ENCODE peak calls at places on chromosomes 4 and X, in four cellular contexts. R is SK-N-SH, K is GM12878, N is K562. G is an unnamed sample.

GRCh38 chrX:119521246-119521645 is 44.0 kb downstream of the STEEP1 start:
- DNase-seq in N (no peak), K (no peak), R (no peak), G (no peak)

GRCh38 chrX:154372612-154373022 is 1.8 kb downstream of the FLNA start:
- DNase-seq in R (no peak), K (peak), N (peak), G (no peak)

GRCh38 chrX:82232679-82233078 is 1030.8 kb downstream of the SH3BGRL start:
- DNase-seq in K (no peak), R (no peak), N (no peak), G (no peak)

GRCh38 chr4:94848326-94848725 is 90.6 kb downstream of the BMPR1B start:
- DNase-seq in R (no peak), K (no peak), N (no peak), G (no peak)

GRCh38 chr4:5082381-5082780 is 31.1 kb downstream of the STK32B start:
- DNase-seq in R (no peak), N (no peak), K (no peak), G (no peak)

GRCh38 chr4:8199594-8200301 is 658 bp downstream of the SH3TC1 start:
- DNase-seq in N (no peak), R (no peak), K (no peak), G (no peak)

GRCh38 chr4:21869978-21870745 is 78.4 kb downstream of the KCNIP4 start:
- DNase-seq in K (no peak), R (no peak), N (no peak), G (no peak)

GRCh38 chr4:173370130-173370476 is 651 bp upstream of the SAP30 start:
- DNase-seq in K (no peak), R (peak), N (peak), G (no peak)

GRCh38 chr4:10753326-10753725 is 68.8 kb upstream of the CLNK start:
- DNase-seq in R (no peak), N (no peak), K (no peak), G (no peak)

GRCh38 chrX:140317462-140317861 is 187.4 kb downstream of the SOX3 start:
- DNase-seq in R (no peak), K (no peak), N (no peak), G (no peak)

GRCh38 chrX:13520931-13521330 is 48.5 kb upstream of the EGFL6 start:
- DNase-seq in R (no peak), N (no peak), K (no peak), G (no peak)

GRCh38 chr4:37765741-37766140 is 60.7 kb upstream of the PGM2 start:
- DNase-seq in R (no peak), N (no peak), K (peak), G (no peak)

GRCh38 chr4:40152642-40153041 is 44.2 kb upstream of the RHOH start:
- DNase-seq in N (no peak), R (no peak), K (no peak), G (no peak)

GRCh38 chr4:184457530-184458249 is 16.7 kb downstream of the IRF2 start:
- DNase-seq in N (no peak), R (no peak), K (no peak), G (no peak)

GRCh38 chr4:30056016-30056415 is 664.2 kb upstream of the PCDH7 start:
- DNase-seq in K (no peak), N (no peak), R (no peak), G (no peak)

GRCh38 chrX:109934935-109935334 is 68.0 kb upstream of the TMEM164 start:
- DNase-seq in R (no peak), K (no peak), N (no peak), G (no peak)

GRCh38 chrX:129932137-129932791 is 26.3 kb downstream of the UTP14A start:
- DNase-seq in R (peak), N (peak), K (peak), G (peak)

GRCh38 chr4:2933566-2934076 is 29.6 kb downstream of the NOP14 start:
- DNase-seq in R (no peak), K (no peak), N (no peak), G (no peak)

GRCh38 chr4:109164011-109164410 is 138.4 kb downstream of the COL25A1 start:
- DNase-seq in K (no peak), R (no peak), N (no peak), G (no peak)

GRCh38 chr4:125837493-125838238 is 522.9 kb downstream of the FAT4 start:
- DNase-seq in K (no peak), N (no peak), R (no peak), G (no peak)

GRCh38 chr4:16881151-16881884 is 17.1 kb downstream of the LDB2 start:
- DNase-seq in R (no peak), K (no peak), N (no peak), G (no peak)

GRCh38 chr4:87559090-87559837 is 30.1 kb upstream of the SPARCL1 start:
- DNase-seq in R (peak), N (peak), K (peak), G (no peak)

GRCh38 chr4:57070461-57070860 is 39.7 kb downstream of the IGFBP7 start:
- DNase-seq in R (no peak), K (no peak), N (no peak), G (no peak)

GRCh38 chr4:73485596-73485995 is 4.1 kb downstream of the AFM start:
- DNase-seq in K (no peak), R (no peak), N (no peak), G (no peak)

GRCh38 chr4:33494150-33494549 is 2750.2 kb downstream of the ARAP2 start:
- DNase-seq in N (no peak), R (no peak), K (no peak), G (no peak)

GRCh38 chrX:131830400-131831184 is 192.5 kb upstream of the STK26 start:
- DNase-seq in K (peak), N (peak), R (peak), G (peak)

GRCh38 chrX:153969904-153970397 is 1.7 kb downstream of the HCFC1 start:
- DNase-seq in R (peak), K (no peak), N (peak), G (no peak)

GRCh38 chr4:120977435-120977997 is 55.0 kb upstream of the PRDM5 start:
- DNase-seq in N (no peak), K (no peak), R (peak), G (peak)

GRCh38 chr4:83240379-83240875 is 44.2 kb downstream of the COQ2 start:
- DNase-seq in R (no peak), N (no peak), K (peak), G (no peak)

GRCh38 chrX:54482839-54483593 is 13.0 kb downstream of the FGD1 start:
- DNase-seq in N (no peak), R (peak), K (no peak), G (no peak)

GRCh38 chrX:47644557-47645091 is 5.7 kb downstream of the ELK1 start:
- DNase-seq in K (no peak), R (peak), N (peak), G (no peak)

GRCh38 chr4:11376571-11376970 is 52.1 kb downstream of the HS3ST1 start:
- DNase-seq in R (no peak), N (no peak), K (no peak), G (no peak)

GRCh38 chrX:9785944-9786741 is at the start of gene SHROOM2:
- DNase-seq in R (peak), K (no peak), N (no peak), G (no peak)

GRCh38 chr4:77268108-77268507 is 111.1 kb downstream of the CCNG2 start:
- DNase-seq in K (no peak), R (no peak), N (no peak), G (no peak)

DNA sequence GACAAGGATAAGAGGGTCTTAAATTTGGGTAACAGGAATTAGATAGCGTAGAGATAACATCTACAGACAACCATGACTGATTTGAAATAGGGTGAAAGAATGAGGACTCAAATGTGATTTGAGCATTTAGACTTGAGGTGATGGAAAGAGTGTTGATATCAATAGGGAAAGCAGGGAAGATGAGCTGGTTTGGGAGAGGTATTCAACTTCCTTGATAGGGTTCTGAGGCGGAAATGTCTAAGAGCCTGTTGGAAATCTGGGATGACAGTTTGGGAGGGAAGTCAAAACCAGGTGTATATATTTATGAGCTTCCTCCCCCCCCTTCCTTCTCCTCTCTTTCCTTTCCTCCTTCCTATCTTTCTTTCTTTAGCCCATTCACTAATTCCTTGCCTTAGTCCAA is 36.5 kb downstream of the KLHL15 start:
- DNase-seq in R (no peak), K (no peak), N (no peak), G (no peak)
- TF ChIP-seq YY1 in R (no peak), K (no peak), N (no peak), G (no peak)

DNA sequence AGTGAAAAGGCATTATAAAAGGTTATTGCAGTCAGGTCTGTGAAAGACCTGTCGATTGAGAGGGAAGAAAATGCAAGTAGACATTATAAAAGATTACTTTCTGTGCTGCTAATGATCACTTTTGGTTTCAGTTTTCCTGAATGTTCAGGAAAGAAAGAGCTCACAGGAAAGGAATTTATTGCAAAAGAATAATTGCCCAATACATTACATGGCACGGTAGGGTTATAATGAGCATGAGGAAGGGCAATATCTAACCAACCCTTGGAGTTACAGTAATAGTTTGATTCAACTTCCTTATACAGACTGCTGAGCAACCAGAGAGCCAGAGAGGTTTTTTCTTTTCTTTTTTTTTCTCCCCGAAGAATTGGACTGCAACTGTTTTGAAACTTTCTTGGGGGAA is 246.9 kb downstream of the C4orf33 start:
- DNase-seq in N (no peak), R (no peak), K (no peak), G (no peak)
- H2AFZ ChIP-seq in N (no peak), R (no peak), K (no peak), G (no peak)

GRCh38 chr4:143240920-143241319 is 56.2 kb downstream of the USP38 start:
- DNase-seq in K (no peak), R (no peak), N (peak), G (no peak)
- TF ChIP-seq YY1 in K (no peak), R (no peak), N (no peak), G (no peak)

GRCh38 chr4:85151349-85151748 is 184.9 kb upstream of the WDFY3 start:
- DNase-seq in N (no peak), R (no peak), K (no peak), G (no peak)

GRCh38 chr4:85153221-85153620 is 186.7 kb upstream of the WDFY3 start:
- DNase-seq in K (no peak), N (no peak), R (no peak), G (no peak)

GRCh38 chr4:85151786-85152185 is 185.3 kb upstream of the WDFY3 start:
- DNase-seq in N (no peak), K (no peak), R (no peak), G (no peak)

GRCh38 chr4:85149656-85150055 is 183.2 kb upstream of the WDFY3 start:
- DNase-seq in N (no peak), K (no peak), R (no peak), G (no peak)

DNA sequence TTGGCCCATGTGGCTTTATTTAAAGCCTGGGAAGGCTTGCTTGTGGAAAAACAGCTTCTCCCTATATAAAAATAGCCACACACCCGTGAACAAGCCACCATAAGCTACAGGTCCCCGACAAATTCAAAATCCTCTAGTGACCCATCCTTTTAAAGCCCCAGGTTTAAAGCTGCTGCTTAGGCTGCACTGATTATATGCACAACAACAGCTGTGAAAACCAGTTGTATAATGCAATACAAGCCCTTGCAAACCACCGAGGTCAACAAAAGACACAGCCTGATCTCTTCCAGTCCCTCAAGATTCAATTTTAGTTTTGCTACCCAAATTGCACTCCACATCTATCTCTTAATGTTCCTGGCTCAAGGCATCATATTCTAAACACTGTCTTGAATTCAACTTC is 186.0 kb upstream of the WDFY3 start:
- DNase-seq in R (no peak), N (no peak), K (no peak), G (no peak)
- H2AFZ ChIP-seq in R (no peak), N (no peak), K (no peak), G (no peak)